ENCODE peak calls at places on chromosomes 6 and 20, in four cellular contexts. W is endodermal cell, Q is ovary, M is PC-9. A is an unnamed sample. For H3K9me3, the result is how much of the 10 kb centered on the place peaks cover.

GRCh38 chr6:145673504-145673903 is 61.8 kb downstream of the EPM2A start:
- DNase-seq in W (peak), Q (no peak), M (no peak), A (no peak)

GRCh38 chr20:1215386-1216170 is 10.3 kb upstream of the RAD21L1 start:
- DNase-seq in W (no peak), Q (no peak), M (no peak), A (no peak)

GRCh38 chr20:4891997-4892396 is 109.3 kb downstream of the SLC23A2 start:
- DNase-seq in W (no peak), Q (no peak), M (no peak), A (no peak)

GRCh38 chr6:5466459-5466858 is 205.1 kb downstream of the FARS2 start:
- DNase-seq in W (no peak), Q (no peak), M (no peak), A (no peak)

GRCh38 chr6:106474476-106474875 is 114.0 kb downstream of the CRYBG1 start:
- DNase-seq in W (no peak), Q (no peak), M (no peak), A (no peak)

GRCh38 chr6:134774244-134774643 is 175.7 kb downstream of the ALDH8A1 start:
- DNase-seq in W (no peak), Q (no peak), M (no peak), A (no peak)

GRCh38 chr6:128632131-128632530 is 111.7 kb upstream of the PTPRK start:
- DNase-seq in W (no peak), Q (no peak), M (no peak), A (no peak)

GRCh38 chr6:141203902-141204575 is 928.7 kb upstream of the GJE1 start:
- DNase-seq in W (no peak), Q (no peak), M (no peak), A (no peak)

GRCh38 chr6:818191-818590 is 125.3 kb upstream of the EXOC2 start:
- DNase-seq in W (no peak), Q (no peak), M (no peak), A (no peak)

GRCh38 chr6:113968472-113968871 is 2.5 kb downstream of the HDAC2 start:
- DNase-seq in W (no peak), Q (no peak), M (no peak), A (no peak)

GRCh38 chr6:19035454-19035853 is 648.3 kb downstream of the RNF144B start:
- DNase-seq in W (no peak), Q (no peak), M (no peak), A (no peak)

GRCh38 chr6:143223895-143224294 is 163.2 kb downstream of the AIG1 start:
- DNase-seq in W (peak), Q (peak), M (no peak), A (no peak)

GRCh38 chr6:12555781-12556180 is 160.8 kb upstream of the PHACTR1 start:
- DNase-seq in W (no peak), Q (no peak), M (no peak), A (no peak)

GRCh38 chr6:2514965-2515543 is 235.7 kb downstream of the MYLK4 start:
- DNase-seq in W (no peak), Q (no peak), M (peak), A (no peak)

GRCh38 chr6:154432533-154433476 is 76.2 kb upstream of the IPCEF1 start:
- DNase-seq in W (no peak), Q (no peak), M (no peak), A (no peak)

GRCh38 chr20:56554869-56555268 is 21.8 kb downstream of the FAM209B start:
- DNase-seq in W (peak), Q (peak), M (peak), A (no peak)

GRCh38 chr6:2865270-2866182 is 23.9 kb upstream of the SERPINB1 start:
- DNase-seq in W (peak), Q (no peak), M (no peak), A (no peak)

GRCh38 chr20:31652917-31653385 is 15.2 kb downstream of the COX4I2 start:
- DNase-seq in W (no peak), Q (no peak), M (no peak), A (no peak)

GRCh38 chr20:868279-868678 is 34.8 kb downstream of the FAM110A start:
- DNase-seq in W (no peak), Q (no peak), M (no peak), A (no peak)

GRCh38 chr6:86563197-86563596 is 374.1 kb upstream of the HTR1E start:
- DNase-seq in W (no peak), Q (no peak), M (no peak), A (no peak)

GRCh38 chr20:38727602-38728236 is 3.4 kb downstream of the SLC32A1 start:
- DNase-seq in W (no peak), Q (no peak), M (no peak), A (no peak)

GRCh38 chr20:24894967-24895366 is 54.1 kb upstream of the CST7 start:
- DNase-seq in W (no peak), Q (no peak), M (no peak), A (no peak)
- H3K9me3 ChIP-seq in W (under half), Q (under half), M (under half), A (under half)

DNA sequence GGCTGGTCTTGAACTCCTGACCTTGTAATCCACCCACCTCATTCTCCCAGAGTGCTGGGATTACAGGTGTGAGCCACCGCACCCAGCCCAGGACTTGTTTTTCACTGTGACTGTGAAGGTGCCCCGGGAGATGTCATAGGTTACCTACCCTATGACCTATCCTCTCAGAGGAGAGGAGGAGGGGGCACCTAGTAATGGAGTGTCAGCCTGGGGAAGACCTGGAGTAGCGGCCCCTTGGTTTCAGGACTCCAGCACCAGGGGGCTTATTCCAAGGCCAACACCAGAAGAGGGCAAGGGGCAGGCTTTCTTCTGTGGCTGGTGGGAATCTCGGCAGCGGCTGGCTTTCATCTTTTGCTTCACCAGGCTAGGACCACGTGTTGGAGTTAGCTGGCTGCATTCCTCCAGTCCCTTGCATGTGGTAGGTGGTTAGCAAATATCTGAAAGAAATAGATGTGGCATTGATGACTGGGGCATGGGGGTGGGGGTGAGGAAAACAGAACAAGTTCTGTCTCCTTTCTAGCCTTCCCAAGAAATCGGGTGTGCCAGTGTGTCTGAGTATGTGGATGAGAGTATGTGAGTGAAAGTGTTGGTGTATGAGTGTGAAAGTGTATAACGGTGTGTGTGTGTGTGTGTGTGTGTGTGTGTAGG is 7.9 kb upstream of the ITPR3 start:
- DNase-seq in W (no peak), Q (no peak), M (no peak), A (no peak)
- H3K27ac ChIP-seq in W (no peak), Q (no peak), M (peak), A (peak)

GRCh38 chr20:53422039-53422438 is 171.6 kb downstream of the ZNF217 start:
- DNase-seq in W (no peak), Q (no peak), M (no peak), A (no peak)
- H3K9me3 ChIP-seq in W (under half), Q (under half), M (under half), A (under half)

DNA sequence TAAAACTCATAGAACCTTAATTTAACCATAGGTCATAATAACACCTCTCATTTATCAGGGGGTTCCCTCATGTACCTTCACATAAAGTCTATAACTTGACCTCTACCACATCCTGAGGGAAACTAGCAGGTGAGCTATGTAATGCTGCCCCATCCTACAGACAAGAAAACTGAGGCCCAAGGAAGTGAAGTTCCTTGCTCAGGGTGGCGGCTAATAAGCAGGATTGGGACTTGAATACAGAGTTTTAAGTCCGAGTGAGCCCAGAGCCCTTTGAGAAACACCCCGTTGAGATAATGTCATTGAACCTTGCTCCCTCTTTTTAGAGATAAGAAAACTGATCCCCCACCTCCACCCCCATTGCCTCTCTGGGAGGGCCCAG is 489 bp downstream of the BNIP5 start:
- DNase-seq in W (peak), Q (no peak), M (no peak), A (no peak)
- H3K27ac ChIP-seq in W (no peak), Q (no peak), M (no peak), A (no peak)

GRCh38 chr6:108014040-108014439 is 56.0 kb upstream of the SEC63 start:
- DNase-seq in W (no peak), Q (no peak), M (no peak), A (no peak)
- H3K9me3 ChIP-seq in W (under half), Q (under half), M (under half), A (under half)

GRCh38 chr20:45449528-45449927 is 20.0 kb upstream of the WFDC2 start:
- DNase-seq in W (no peak), Q (no peak), M (no peak), A (no peak)
- H3K27ac ChIP-seq in W (no peak), Q (no peak), M (no peak), A (peak)

GRCh38 chr6:168413018-168413720 is 27.8 kb upstream of the SMOC2 start:
- DNase-seq in W (peak), Q (no peak), M (no peak), A (no peak)

GRCh38 chr6:168411130-168411529 is 29.9 kb upstream of the SMOC2 start:
- DNase-seq in W (peak), Q (no peak), M (no peak), A (no peak)

GRCh38 chr6:168412456-168412855 is 28.5 kb upstream of the SMOC2 start:
- DNase-seq in W (peak), Q (no peak), M (no peak), A (no peak)

GRCh38 chr6:168410554-168411011 is 30.4 kb upstream of the SMOC2 start:
- DNase-seq in W (peak), Q (no peak), M (no peak), A (no peak)

DNA sequence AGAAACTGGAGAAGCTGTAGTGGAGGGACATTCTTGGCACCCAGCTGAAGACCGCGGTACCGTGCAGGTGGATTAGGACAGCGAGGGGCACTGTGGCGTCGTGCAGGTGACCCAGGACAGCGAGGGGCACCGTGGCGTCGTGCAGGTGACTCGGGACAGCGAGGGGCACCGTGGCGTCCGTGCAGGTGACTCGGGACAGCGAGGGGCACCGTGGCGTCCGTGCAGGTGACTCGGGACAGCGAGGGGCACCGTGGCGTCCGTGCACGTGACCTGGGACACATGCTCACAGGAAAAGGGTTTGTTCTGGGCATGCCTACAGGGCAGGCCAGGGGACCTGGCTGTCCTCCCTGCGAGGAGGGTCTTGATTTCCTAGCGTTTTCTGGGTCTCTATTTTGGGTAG is 29.2 kb upstream of the SMOC2 start:
- DNase-seq in W (peak), Q (no peak), M (no peak), A (no peak)
- H3K9me3 ChIP-seq in W (under half), Q (under half), M (under half), A (under half)

DNA sequence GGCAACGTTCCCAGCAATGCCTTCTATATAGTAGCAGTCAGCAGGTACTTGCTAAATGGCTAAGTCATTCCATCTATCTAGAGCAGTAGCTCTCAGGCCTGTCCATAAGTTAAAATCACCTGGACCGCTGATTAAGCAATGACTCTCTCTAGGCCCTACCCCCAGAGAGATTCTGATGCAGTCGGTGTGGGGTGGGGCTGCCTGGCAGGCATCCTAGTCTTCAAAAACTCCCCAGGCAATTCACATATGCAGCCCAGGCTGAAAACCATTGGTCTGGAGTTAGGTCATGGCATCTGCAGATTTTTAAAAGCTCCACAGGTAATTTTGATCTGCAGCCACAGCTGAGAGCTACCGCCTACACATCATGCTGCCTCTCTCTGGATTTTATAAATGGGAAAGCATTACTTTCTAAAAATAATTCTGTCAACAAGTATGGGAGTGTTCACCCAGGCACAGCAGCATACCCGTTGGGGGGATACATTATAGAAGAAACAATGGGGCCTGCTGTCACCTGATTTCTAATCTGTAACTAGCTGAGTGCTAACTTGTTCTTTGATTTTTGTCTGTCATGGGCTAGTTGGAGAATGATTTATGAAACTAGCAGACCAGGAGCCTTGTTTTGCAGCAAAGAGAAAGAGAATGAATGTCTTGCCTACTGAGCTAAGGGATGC is 44.1 kb upstream of the ATXN1 start:
- DNase-seq in W (peak), Q (no peak), M (peak), A (no peak)
- H3K27ac ChIP-seq in W (peak), Q (no peak), M (no peak), A (no peak)

GRCh38 chr20:22582960-22583772 is 1.2 kb downstream of the FOXA2 start:
- DNase-seq in W (peak), Q (no peak), M (no peak), A (no peak)
- H3K9me3 ChIP-seq in W (under half), Q (under half), M (under half), A (under half)

GRCh38 chr6:161013697-161014096 is 22.1 kb downstream of the MAP3K4 start:
- DNase-seq in W (no peak), Q (no peak), M (no peak), A (no peak)

GRCh38 chr6:161009991-161010390 is 18.4 kb downstream of the MAP3K4 start:
- DNase-seq in W (no peak), Q (no peak), M (no peak), A (no peak)

GRCh38 chr6:161008245-161008644 is 16.7 kb downstream of the MAP3K4 start:
- DNase-seq in W (no peak), Q (no peak), M (no peak), A (no peak)

GRCh38 chr6:161011509-161012480 is 20.2 kb downstream of the MAP3K4 start:
- DNase-seq in W (peak), Q (no peak), M (no peak), A (no peak)

DNA sequence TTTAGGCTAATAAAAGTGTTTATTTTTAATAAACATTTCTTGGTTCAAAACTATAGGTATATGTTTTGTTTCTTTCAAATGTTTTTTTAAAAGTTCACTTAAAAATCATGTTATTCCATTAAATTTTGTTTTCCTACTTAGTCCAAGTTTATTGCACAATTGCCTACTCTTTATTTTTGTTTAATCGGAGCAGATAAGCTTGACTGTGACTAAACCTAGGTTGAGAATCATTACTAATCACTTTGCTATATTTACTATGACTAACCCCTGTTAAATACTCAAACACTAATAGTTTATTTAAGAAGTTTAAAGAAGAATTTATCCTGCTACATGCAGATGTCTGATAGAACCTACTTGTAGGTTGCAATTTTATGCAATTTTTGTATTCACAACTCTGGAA is 18.8 kb downstream of the MAP3K4 start:
- DNase-seq in W (no peak), Q (no peak), M (no peak), A (no peak)
- H3K27ac ChIP-seq in W (no peak), Q (no peak), M (no peak), A (peak)

A was measured in vagina.